ENCODE peak calls at places on chromosomes 12 and 14, in five cellular contexts. One of them, this sample, is unnamed.

GRCh38 chr12:1360812-1361211 is 233.6 kb downstream of the FBXL14 start:
- DNase-seq in COR-L47: no peak
- DNase-seq in H4: no peak
- DNase-seq in stimulated activated CD4-positive, alpha-beta T cell treated with anti-CD3 and anti-CD28 coated beads, Interleukin-12 subunit alpha, Interleukin-12 subunit beta, amount 100 ng/mL, for 48 hours: no peak
- DNase-seq in NCI-H1694 treated with DMSO at 0.1 percent for 48 hours: no peak
- DNase-seq in this sample: no peak

GRCh38 chr14:51328089-51328941 is 88.3 kb downstream of the TMX1 start:
- DNase-seq in COR-L47: no peak
- DNase-seq in H4: peak
- DNase-seq in NCI-H1694 treated with DMSO at 0.1 percent for 48 hours: peak
- DNase-seq in stimulated activated CD4-positive, alpha-beta T cell treated with anti-CD3 and anti-CD28 coated beads, Interleukin-12 subunit alpha, Interleukin-12 subunit beta, amount 100 ng/mL, for 48 hours: peak
- DNase-seq in this sample: no peak

GRCh38 chr12:59808317-59808910 is 212.6 kb downstream of the SLC16A7 start:
- DNase-seq in COR-L47: peak
- DNase-seq in stimulated activated CD4-positive, alpha-beta T cell treated with anti-CD3 and anti-CD28 coated beads, Interleukin-12 subunit alpha, Interleukin-12 subunit beta, amount 100 ng/mL, for 48 hours: no peak
- DNase-seq in H4: no peak
- DNase-seq in NCI-H1694 treated with DMSO at 0.1 percent for 48 hours: peak
- DNase-seq in this sample: no peak

GRCh38 chr14:91394105-91395081 is 23.2 kb downstream of the CCDC88C start:
- DNase-seq in NCI-H1694 treated with DMSO at 0.1 percent for 48 hours: peak
- DNase-seq in stimulated activated CD4-positive, alpha-beta T cell treated with anti-CD3 and anti-CD28 coated beads, Interleukin-12 subunit alpha, Interleukin-12 subunit beta, amount 100 ng/mL, for 48 hours: no peak
- DNase-seq in COR-L47: peak
- DNase-seq in H4: no peak
- DNase-seq in this sample: no peak

GRCh38 chr14:91185721-91186120 is 58.8 kb downstream of the GPR68 start:
- DNase-seq in COR-L47: no peak
- DNase-seq in NCI-H1694 treated with DMSO at 0.1 percent for 48 hours: no peak
- DNase-seq in stimulated activated CD4-positive, alpha-beta T cell treated with anti-CD3 and anti-CD28 coated beads, Interleukin-12 subunit alpha, Interleukin-12 subunit beta, amount 100 ng/mL, for 48 hours: no peak
- DNase-seq in H4: no peak
- DNase-seq in this sample: no peak

GRCh38 chr12:59041241-59042121 is 121.2 kb upstream of the LRIG3 start:
- DNase-seq in COR-L47: no peak
- DNase-seq in NCI-H1694 treated with DMSO at 0.1 percent for 48 hours: no peak
- DNase-seq in H4: peak
- DNase-seq in stimulated activated CD4-positive, alpha-beta T cell treated with anti-CD3 and anti-CD28 coated beads, Interleukin-12 subunit alpha, Interleukin-12 subunit beta, amount 100 ng/mL, for 48 hours: no peak
- DNase-seq in this sample: no peak

GRCh38 chr12:47768323-47768811 is 4.7 kb upstream of the SLC48A1 start:
- DNase-seq in NCI-H1694 treated with DMSO at 0.1 percent for 48 hours: no peak
- DNase-seq in stimulated activated CD4-positive, alpha-beta T cell treated with anti-CD3 and anti-CD28 coated beads, Interleukin-12 subunit alpha, Interleukin-12 subunit beta, amount 100 ng/mL, for 48 hours: no peak
- DNase-seq in COR-L47: no peak
- DNase-seq in H4: no peak
- DNase-seq in this sample: no peak

GRCh38 chr12:9649532-9649940 is 20.0 kb upstream of the CLEC2D start:
- DNase-seq in H4: no peak
- DNase-seq in COR-L47: no peak
- DNase-seq in NCI-H1694 treated with DMSO at 0.1 percent for 48 hours: no peak
- DNase-seq in stimulated activated CD4-positive, alpha-beta T cell treated with anti-CD3 and anti-CD28 coated beads, Interleukin-12 subunit alpha, Interleukin-12 subunit beta, amount 100 ng/mL, for 48 hours: no peak
- DNase-seq in this sample: no peak

GRCh38 chr14:99769123-99769522 is 24.1 kb upstream of the EML1 start:
- DNase-seq in stimulated activated CD4-positive, alpha-beta T cell treated with anti-CD3 and anti-CD28 coated beads, Interleukin-12 subunit alpha, Interleukin-12 subunit beta, amount 100 ng/mL, for 48 hours: no peak
- DNase-seq in NCI-H1694 treated with DMSO at 0.1 percent for 48 hours: no peak
- DNase-seq in COR-L47: no peak
- DNase-seq in H4: no peak
- DNase-seq in this sample: no peak

GRCh38 chr12:68340404-68341270 is 8.5 kb upstream of the MDM1 start:
- DNase-seq in COR-L47: no peak
- DNase-seq in NCI-H1694 treated with DMSO at 0.1 percent for 48 hours: no peak
- DNase-seq in H4: no peak
- DNase-seq in stimulated activated CD4-positive, alpha-beta T cell treated with anti-CD3 and anti-CD28 coated beads, Interleukin-12 subunit alpha, Interleukin-12 subunit beta, amount 100 ng/mL, for 48 hours: no peak
- DNase-seq in this sample: no peak

GRCh38 chr14:80164991-80165390 is 46.3 kb downstream of the DIO2 start:
- DNase-seq in stimulated activated CD4-positive, alpha-beta T cell treated with anti-CD3 and anti-CD28 coated beads, Interleukin-12 subunit alpha, Interleukin-12 subunit beta, amount 100 ng/mL, for 48 hours: no peak
- DNase-seq in H4: no peak
- DNase-seq in NCI-H1694 treated with DMSO at 0.1 percent for 48 hours: no peak
- DNase-seq in COR-L47: no peak
- DNase-seq in this sample: no peak

GRCh38 chr12:54935235-54935951 is 49.2 kb downstream of the TESPA1 start:
- DNase-seq in NCI-H1694 treated with DMSO at 0.1 percent for 48 hours: no peak
- DNase-seq in H4: peak
- DNase-seq in COR-L47: no peak
- DNase-seq in stimulated activated CD4-positive, alpha-beta T cell treated with anti-CD3 and anti-CD28 coated beads, Interleukin-12 subunit alpha, Interleukin-12 subunit beta, amount 100 ng/mL, for 48 hours: peak
- DNase-seq in this sample: peak

GRCh38 chr14:76473381-76474263 is 97.7 kb downstream of the ESRRB start:
- DNase-seq in COR-L47: no peak
- DNase-seq in NCI-H1694 treated with DMSO at 0.1 percent for 48 hours: no peak
- DNase-seq in stimulated activated CD4-positive, alpha-beta T cell treated with anti-CD3 and anti-CD28 coated beads, Interleukin-12 subunit alpha, Interleukin-12 subunit beta, amount 100 ng/mL, for 48 hours: no peak
- DNase-seq in H4: no peak
- DNase-seq in this sample: no peak

GRCh38 chr14:29320261-29320660 is 553.7 kb downstream of the FOXG1 start:
- DNase-seq in stimulated activated CD4-positive, alpha-beta T cell treated with anti-CD3 and anti-CD28 coated beads, Interleukin-12 subunit alpha, Interleukin-12 subunit beta, amount 100 ng/mL, for 48 hours: no peak
- DNase-seq in NCI-H1694 treated with DMSO at 0.1 percent for 48 hours: no peak
- DNase-seq in H4: peak
- DNase-seq in COR-L47: no peak
- DNase-seq in this sample: no peak

GRCh38 chr14:52801014-52801708 is 9.8 kb upstream of the GNPNAT1 start:
- DNase-seq in NCI-H1694 treated with DMSO at 0.1 percent for 48 hours: no peak
- DNase-seq in COR-L47: no peak
- DNase-seq in H4: peak
- DNase-seq in stimulated activated CD4-positive, alpha-beta T cell treated with anti-CD3 and anti-CD28 coated beads, Interleukin-12 subunit alpha, Interleukin-12 subunit beta, amount 100 ng/mL, for 48 hours: no peak
- DNase-seq in this sample: no peak

GRCh38 chr12:28851781-28852180 is 297.3 kb upstream of the FAR2 start:
- DNase-seq in stimulated activated CD4-positive, alpha-beta T cell treated with anti-CD3 and anti-CD28 coated beads, Interleukin-12 subunit alpha, Interleukin-12 subunit beta, amount 100 ng/mL, for 48 hours: no peak
- DNase-seq in H4: no peak
- DNase-seq in COR-L47: no peak
- DNase-seq in NCI-H1694 treated with DMSO at 0.1 percent for 48 hours: no peak
- DNase-seq in this sample: no peak

GRCh38 chr12:109587921-109588320 is 14.3 kb downstream of the MVK start:
- DNase-seq in stimulated activated CD4-positive, alpha-beta T cell treated with anti-CD3 and anti-CD28 coated beads, Interleukin-12 subunit alpha, Interleukin-12 subunit beta, amount 100 ng/mL, for 48 hours: no peak
- DNase-seq in H4: no peak
- DNase-seq in NCI-H1694 treated with DMSO at 0.1 percent for 48 hours: no peak
- DNase-seq in COR-L47: no peak
- DNase-seq in this sample: no peak

GRCh38 chr12:51848843-51849735 is 571 bp upstream of the FIGNL2 start:
- DNase-seq in COR-L47: no peak
- DNase-seq in NCI-H1694 treated with DMSO at 0.1 percent for 48 hours: no peak
- DNase-seq in H4: no peak
- DNase-seq in stimulated activated CD4-positive, alpha-beta T cell treated with anti-CD3 and anti-CD28 coated beads, Interleukin-12 subunit alpha, Interleukin-12 subunit beta, amount 100 ng/mL, for 48 hours: no peak
- DNase-seq in this sample: no peak

GRCh38 chr12:29752121-29752520 is 31.6 kb downstream of the TMTC1 start:
- DNase-seq in COR-L47: no peak
- DNase-seq in NCI-H1694 treated with DMSO at 0.1 percent for 48 hours: no peak
- DNase-seq in H4: no peak
- DNase-seq in stimulated activated CD4-positive, alpha-beta T cell treated with anti-CD3 and anti-CD28 coated beads, Interleukin-12 subunit alpha, Interleukin-12 subunit beta, amount 100 ng/mL, for 48 hours: no peak
- DNase-seq in this sample: no peak

This sample was measured in activated effector memory CD4-positive, alpha-beta T cell treated with Interleukin-2 at 50 U/mL for 16 hours.